ENCODE peak calls at places on chromosome 19, in six cellular contexts. One of them, this sample, is unnamed.

GRCh38 chr19:20103091-20103501 is 25.3 kb downstream of the ZNF90 start:
- DNase-seq in skeletal muscle cell: no peak
- DNase-seq in NB4: no peak
- DNase-seq in stimulated activated CD8-positive, alpha-beta memory T cell treated with anti-CD3 and anti-CD28 coated beads, Interleukin-2, amount 100 ng/mL, for 1 hour: no peak
- DNase-seq in astrocyte of the spinal cord: no peak
- DNase-seq in fibroblast of the conjunctiva: no peak
- DNase-seq in this sample: no peak

GRCh38 chr19:13634658-13635057 is 128.4 kb upstream of the CACNA1A start:
- DNase-seq in skeletal muscle cell: no peak
- DNase-seq in NB4: no peak
- DNase-seq in stimulated activated CD8-positive, alpha-beta memory T cell treated with anti-CD3 and anti-CD28 coated beads, Interleukin-2, amount 100 ng/mL, for 1 hour: no peak
- DNase-seq in astrocyte of the spinal cord: no peak
- DNase-seq in fibroblast of the conjunctiva: no peak
- DNase-seq in this sample: no peak

GRCh38 chr19:15218501-15218900 is 13.7 kb downstream of the EPHX3 start:
- DNase-seq in skeletal muscle cell: no peak
- DNase-seq in NB4: no peak
- DNase-seq in stimulated activated CD8-positive, alpha-beta memory T cell treated with anti-CD3 and anti-CD28 coated beads, Interleukin-2, amount 100 ng/mL, for 1 hour: no peak
- DNase-seq in astrocyte of the spinal cord: no peak
- DNase-seq in fibroblast of the conjunctiva: no peak
- DNase-seq in this sample: no peak

GRCh38 chr19:47005164-47005641 is 14.4 kb upstream of the NPAS1 start:
- DNase-seq in skeletal muscle cell: no peak
- DNase-seq in NB4: no peak
- DNase-seq in stimulated activated CD8-positive, alpha-beta memory T cell treated with anti-CD3 and anti-CD28 coated beads, Interleukin-2, amount 100 ng/mL, for 1 hour: no peak
- DNase-seq in astrocyte of the spinal cord: no peak
- DNase-seq in fibroblast of the conjunctiva: no peak
- DNase-seq in this sample: no peak

GRCh38 chr19:1767464-1767933 is 14.2 kb downstream of the ONECUT3 start:
- DNase-seq in skeletal muscle cell: no peak
- DNase-seq in NB4: peak
- DNase-seq in stimulated activated CD8-positive, alpha-beta memory T cell treated with anti-CD3 and anti-CD28 coated beads, Interleukin-2, amount 100 ng/mL, for 1 hour: peak
- DNase-seq in astrocyte of the spinal cord: no peak
- DNase-seq in fibroblast of the conjunctiva: no peak
- DNase-seq in this sample: no peak

GRCh38 chr19:46604781-46605355 is 3.7 kb downstream of the CALM3 start:
- DNase-seq in skeletal muscle cell: no peak
- DNase-seq in NB4: peak
- DNase-seq in stimulated activated CD8-positive, alpha-beta memory T cell treated with anti-CD3 and anti-CD28 coated beads, Interleukin-2, amount 100 ng/mL, for 1 hour: no peak
- DNase-seq in astrocyte of the spinal cord: no peak
- DNase-seq in fibroblast of the conjunctiva: no peak
- DNase-seq in this sample: no peak

GRCh38 chr19:34975056-34975455 is 11.0 kb upstream of the ZNF792 start:
- DNase-seq in skeletal muscle cell: no peak
- DNase-seq in NB4: no peak
- DNase-seq in stimulated activated CD8-positive, alpha-beta memory T cell treated with anti-CD3 and anti-CD28 coated beads, Interleukin-2, amount 100 ng/mL, for 1 hour: no peak
- DNase-seq in astrocyte of the spinal cord: no peak
- DNase-seq in fibroblast of the conjunctiva: no peak
- DNase-seq in this sample: no peak

GRCh38 chr19:40623403-40624239 is 22.5 kb downstream of the LTBP4 start:
- DNase-seq in skeletal muscle cell: no peak
- DNase-seq in NB4: peak
- DNase-seq in stimulated activated CD8-positive, alpha-beta memory T cell treated with anti-CD3 and anti-CD28 coated beads, Interleukin-2, amount 100 ng/mL, for 1 hour: no peak
- DNase-seq in astrocyte of the spinal cord: peak
- DNase-seq in fibroblast of the conjunctiva: no peak
- DNase-seq in this sample: no peak

GRCh38 chr19:55088543-55089265 is 13.0 kb downstream of the EPS8L1 start:
- DNase-seq in skeletal muscle cell: no peak
- DNase-seq in NB4: peak
- DNase-seq in stimulated activated CD8-positive, alpha-beta memory T cell treated with anti-CD3 and anti-CD28 coated beads, Interleukin-2, amount 100 ng/mL, for 1 hour: peak
- DNase-seq in astrocyte of the spinal cord: peak
- DNase-seq in fibroblast of the conjunctiva: peak
- DNase-seq in this sample: no peak

GRCh38 chr19:16258440-16258903 is 60.8 kb downstream of the AP1M1 start:
- DNase-seq in skeletal muscle cell: no peak
- DNase-seq in NB4: peak
- DNase-seq in stimulated activated CD8-positive, alpha-beta memory T cell treated with anti-CD3 and anti-CD28 coated beads, Interleukin-2, amount 100 ng/mL, for 1 hour: no peak
- DNase-seq in astrocyte of the spinal cord: no peak
- DNase-seq in fibroblast of the conjunctiva: no peak
- DNase-seq in this sample: no peak

This sample was measured in GM04503.